ENCODE peak calls at places on chromosomes 1 and 21, in six cellular contexts. U is foreskin fibroblast, D is cardiac fibroblast, K is HTR-8/SVneo, R is nephron progenitor cell, W is ureter. Z is an unnamed sample.

GRCh38 chr1:7642418-7642704 is 128.7 kb upstream of the VAMP3 start:
- DNase-seq in W (no peak), K (no peak), D (no peak), U (no peak), R (no peak), Z (no peak)

GRCh38 chr21:41678944-41679343 is 87.9 kb downstream of the RIPK4 start:
- DNase-seq in K (peak), R (peak), D (peak), U (peak), W (peak), Z (no peak)

GRCh38 chr21:37855568-37856391 is 60.5 kb downstream of the KCNJ6 start:
- DNase-seq in K (no peak), U (peak), W (no peak), R (no peak), D (peak), Z (no peak)

GRCh38 chr1:3322440-3323020 is 131.9 kb upstream of the ARHGEF16 start:
- DNase-seq in D (no peak), U (no peak), R (no peak), K (no peak), W (no peak), Z (no peak)

GRCh38 chr1:228059536-228060457 is 22.7 kb upstream of the ARF1 start:
- DNase-seq in U (no peak), D (peak), W (peak), K (no peak), R (peak), Z (peak)

GRCh38 chr1:93566227-93566626 is 115.4 kb downstream of the BCAR3 start:
- DNase-seq in W (no peak), D (no peak), K (no peak), U (no peak), R (no peak), Z (no peak)

GRCh38 chr1:180057883-180058396 is 96.7 kb upstream of the QSOX1 start:
- DNase-seq in R (no peak), K (no peak), W (no peak), U (no peak), D (no peak), Z (no peak)

GRCh38 chr21:34967509-34968289 is 81.4 kb downstream of the RUNX1 start:
- DNase-seq in W (no peak), K (peak), D (peak), U (peak), R (no peak), Z (no peak)